ENCODE peak calls at places on chromosomes 16 and 17, in eight cellular contexts. J is SJCRH30; O is stimulated activated CD4-positive, alpha-beta T cell treated with anti-CD3 and anti-CD28 coated beads, TNF-alpha, amount 100 ng/mL, for 1 hour; T is RCC 7860; B is memory B cell; V is BJ; R is heart right ventricle; U is GM12865. M is an unnamed sample.

GRCh38 chr16:67014641-67015315 is 14.2 kb upstream of the CBFB start:
- DNase-seq in R (no peak), U (no peak), O (no peak), B (no peak), J (no peak), V (no peak), T (no peak), M (no peak)

GRCh38 chr17:80036715-80037477 is 454 bp downstream of the CCDC40 start:
- DNase-seq in R (peak; percentile 50), U (peak; percentile 14), B (peak; percentile 16), O (no peak), V (no peak), T (no peak), J (peak; percentile 88), M (no peak)

GRCh38 chr16:64711026-64711425 is 410.8 kb downstream of the CDH11 start:
- DNase-seq in T (no peak), V (peak; percentile 10), J (no peak), U (no peak), O (no peak), R (no peak), B (no peak), M (no peak)

GRCh38 chr17:74446551-74447500 is 14.9 kb downstream of the GPRC5C start:
- DNase-seq in T (no peak), J (no peak), R (peak; percentile 81), O (no peak), V (no peak), U (no peak), B (no peak), M (peak; percentile 89)

GRCh38 chr17:3808701-3809100 is 7.7 kb upstream of the ITGAE start:
- DNase-seq in V (no peak), T (peak; percentile 63), R (no peak), U (no peak), B (no peak), J (no peak), O (no peak), M (no peak)

GRCh38 chr17:72588961-72589360 is 468.1 kb downstream of the SOX9 start:
- DNase-seq in U (peak; percentile 75), T (peak; percentile 68), R (no peak), J (no peak), V (no peak), B (no peak), O (no peak), M (peak; percentile 47)

GRCh38 chr16:21128991-21129390 is 21.7 kb downstream of the DNAH3 start:
- DNase-seq in R (no peak), B (no peak), J (no peak), T (no peak), U (no peak), O (no peak), V (no peak), M (no peak)

GRCh38 chr16:64991011-64991410 is 130.9 kb downstream of the CDH11 start:
- DNase-seq in T (no peak), V (no peak), R (peak; percentile 31), O (no peak), U (no peak), J (no peak), B (no peak), M (no peak)

GRCh38 chr17:28053044-28053670 is 10.7 kb downstream of the NLK start:
- DNase-seq in B (no peak), U (no peak), V (no peak), R (no peak), J (no peak), O (no peak), T (no peak), M (no peak)

GRCh38 chr16:81523387-81524115 is 78.9 kb downstream of the CMIP start:
- DNase-seq in B (no peak), V (no peak), J (no peak), R (no peak), U (no peak), T (peak; percentile 69), O (no peak), M (peak; percentile 56)

GRCh38 chr17:73168667-73169066 is 3.9 kb downstream of the SSTR2 start:
- DNase-seq in O (no peak), U (no peak), V (no peak), B (no peak), T (no peak), R (no peak), J (no peak), M (no peak)

GRCh38 chr16:66293207-66293735 is 73.2 kb upstream of the CDH5 start:
- DNase-seq in B (no peak), O (no peak), U (no peak), R (no peak), T (no peak), J (no peak), V (no peak), M (no peak)

GRCh38 chr16:12617401-12617819 is 186.3 kb downstream of the CPPED1 start:
- DNase-seq in O (no peak), U (peak; percentile 66), B (no peak), V (no peak), T (no peak), J (no peak), R (no peak), M (no peak)

GRCh38 chr17:21166599-21167265 is 40.0 kb downstream of the DHRS7B start:
- DNase-seq in T (no peak), U (no peak), J (no peak), V (no peak), R (no peak), B (no peak), O (no peak), M (no peak)

GRCh38 chr16:31508706-31509523 is 724 bp upstream of the RUSF1 start:
- DNase-seq in T (peak; percentile 15), U (no peak), O (no peak), R (no peak), V (no peak), J (no peak), B (no peak), M (no peak)

GRCh38 chr17:60971515-60972369 is 294.1 kb downstream of the BCAS3 start:
- DNase-seq in R (peak; percentile 25), V (no peak), B (peak; percentile 12), T (peak; percentile 41), O (no peak), U (peak; percentile 67), J (peak; percentile 58), M (peak; percentile 9)

GRCh38 chr17:5580367-5580766 is 3.9 kb downstream of the NLRP1 start:
- DNase-seq in R (no peak), T (no peak), U (no peak), V (no peak), J (no peak), B (no peak), O (no peak), M (no peak)

GRCh38 chr16:59634951-59635350 is 900.8 kb upstream of the GOT2 start:
- DNase-seq in J (no peak), T (no peak), U (no peak), B (no peak), V (no peak), R (no peak), O (no peak), M (no peak)

GRCh38 chr17:65638221-65638940 is 76.9 kb upstream of the AXIN2 start:
- DNase-seq in T (no peak), O (no peak), U (no peak), R (no peak), J (peak; percentile 33), V (no peak), B (no peak), M (no peak)

GRCh38 chr17:80491478-80492342 is 15.3 kb upstream of the NPTX1 start:
- DNase-seq in J (peak; percentile 43), V (no peak), R (no peak), U (no peak), B (no peak), T (peak; percentile 19), O (no peak), M (no peak)

GRCh38 chr17:57078274-57078673 is 6.8 kb upstream of the AKAP1 start:
- DNase-seq in O (no peak), R (no peak), U (no peak), T (no peak), B (no peak), V (no peak), J (no peak), M (no peak)

GRCh38 chr16:56226840-56227525 is 35.7 kb downstream of the GNAO1 start:
- DNase-seq in O (no peak), B (no peak), R (no peak), J (no peak), V (no peak), T (no peak), U (no peak), M (no peak)

GRCh38 chr17:80443916-80444708 is 29.1 kb downstream of the ENDOV start:
- DNase-seq in O (no peak), U (no peak), T (no peak), V (no peak), R (no peak), B (no peak), J (no peak), M (no peak)

GRCh38 chr16:46928811-46929210 is 44.6 kb downstream of the GPT2 start:
- DNase-seq in R (no peak), O (no peak), B (no peak), U (no peak), J (no peak), V (no peak), T (no peak), M (no peak)

GRCh38 chr16:84795338-84796053 is 24.3 kb upstream of the CRISPLD2 start:
- DNase-seq in B (no peak), J (no peak), T (peak; percentile 64), U (no peak), R (peak; percentile 86), O (no peak), V (peak; percentile 89), M (no peak)

GRCh38 chr16:80682435-80683070 is 121.8 kb downstream of the CDYL2 start:
- DNase-seq in O (no peak), U (no peak), R (no peak), T (no peak), J (no peak), V (peak; percentile 9), B (no peak), M (no peak)

GRCh38 chr17:4204676-4205075 is 59.1 kb downstream of the ANKFY1 start:
- DNase-seq in B (no peak), O (no peak), T (no peak), U (no peak), V (peak; percentile 89), R (no peak), J (no peak), M (peak; percentile 34)

GRCh38 chr17:78555741-78556401 is 21.3 kb downstream of the DNAH17 start:
- DNase-seq in T (no peak), J (no peak), O (no peak), V (no peak), U (no peak), B (no peak), R (no peak), M (no peak)

GRCh38 chr16:89140401-89140800 is 31.1 kb upstream of the CDH15 start:
- DNase-seq in O (no peak), B (no peak), V (no peak), U (no peak), T (no peak), R (no peak), J (no peak), M (no peak)

GRCh38 chr17:9512323-9513168 is 63.1 kb downstream of the STX8 start:
- DNase-seq in R (no peak), U (no peak), T (peak; percentile 28), O (no peak), B (no peak), V (no peak), J (no peak), M (no peak)

GRCh38 chr16:80912651-80913050 is 94.0 kb downstream of the CMC2 start:
- DNase-seq in B (no peak), J (no peak), O (no peak), V (no peak), T (no peak), R (no peak), U (no peak), M (no peak)

GRCh38 chr17:82495844-82496528 is 23.5 kb upstream of the FOXK2 start:
- DNase-seq in T (no peak), B (no peak), U (peak; percentile 30), O (no peak), V (no peak), R (no peak), J (no peak), M (no peak)

M was measured in prostate gland.